ENCODE peak calls at places on chromosomes 1 and 21, in four cellular contexts. One of them, this sample, is unnamed.

GRCh38 chr1:4786061-4786460 is 131.7 kb downstream of the AJAP1 start:
- DNase-seq in IMR-90: no peak
- DNase-seq in H9: no peak
- DNase-seq in mesendoderm: no peak
- DNase-seq in this sample: no peak

GRCh38 chr1:224786533-224787249 is 142.8 kb upstream of the DNAH14 start:
- DNase-seq in IMR-90: peak
- DNase-seq in H9: no peak
- DNase-seq in mesendoderm: peak
- DNase-seq in this sample: no peak

GRCh38 chr1:43373034-43373940 is 5.5 kb upstream of the ELOVL1 start:
- DNase-seq in IMR-90: peak
- DNase-seq in H9: no peak
- DNase-seq in mesendoderm: no peak
- DNase-seq in this sample: no peak

GRCh38 chr1:100458925-100459814 is 78.8 kb upstream of the GPR88 start:
- DNase-seq in IMR-90: peak
- DNase-seq in H9: peak
- DNase-seq in mesendoderm: peak
- DNase-seq in this sample: no peak

GRCh38 chr21:34022557-34023335 is 50.6 kb upstream of the MRPS6 start:
- DNase-seq in IMR-90: no peak
- DNase-seq in H9: no peak
- DNase-seq in mesendoderm: peak
- DNase-seq in this sample: no peak

GRCh38 chr1:228308085-228308601 is 98.5 kb downstream of the TRIM11 start:
- DNase-seq in IMR-90: no peak
- DNase-seq in H9: no peak
- DNase-seq in mesendoderm: no peak
- DNase-seq in this sample: no peak

GRCh38 chr1:192610114-192610958 is 25.6 kb upstream of the RGS13 start:
- DNase-seq in IMR-90: peak
- DNase-seq in H9: no peak
- DNase-seq in mesendoderm: no peak
- DNase-seq in this sample: no peak

GRCh38 chr1:172040466-172040865 is 199.2 kb downstream of the DNM3 start:
- DNase-seq in IMR-90: peak
- DNase-seq in H9: no peak
- DNase-seq in mesendoderm: no peak
- DNase-seq in this sample: no peak

GRCh38 chr1:10475510-10475909 is 760 bp downstream of the PEX14 start:
- DNase-seq in IMR-90: no peak
- DNase-seq in H9: no peak
- DNase-seq in mesendoderm: no peak
- DNase-seq in this sample: no peak

GRCh38 chr1:158053276-158053675 is 59.8 kb downstream of the KIRREL1 start:
- DNase-seq in IMR-90: peak
- DNase-seq in H9: no peak
- DNase-seq in mesendoderm: no peak
- DNase-seq in this sample: no peak

GRCh38 chr1:7899741-7900140 is 40.9 kb downstream of the TNFRSF9 start:
- DNase-seq in IMR-90: peak
- DNase-seq in H9: no peak
- DNase-seq in mesendoderm: no peak
- DNase-seq in this sample: no peak

GRCh38 chr1:107480548-107480947 is 339.7 kb downstream of the NTNG1 start:
- DNase-seq in IMR-90: no peak
- DNase-seq in H9: no peak
- DNase-seq in mesendoderm: no peak
- DNase-seq in this sample: no peak

GRCh38 chr21:27248791-27249190 is 281.9 kb upstream of the ADAMTS5 start:
- DNase-seq in IMR-90: peak
- DNase-seq in H9: no peak
- DNase-seq in mesendoderm: no peak
- DNase-seq in this sample: no peak

GRCh38 chr1:222909586-222909985 is 94.7 kb downstream of the DISP1 start:
- DNase-seq in IMR-90: peak
- DNase-seq in H9: no peak
- DNase-seq in mesendoderm: peak
- DNase-seq in this sample: no peak

GRCh38 chr1:37755290-37755689 is 9.6 kb downstream of the EPHA10 start:
- DNase-seq in IMR-90: no peak
- DNase-seq in H9: no peak
- DNase-seq in mesendoderm: no peak
- DNase-seq in this sample: no peak

GRCh38 chr1:3772027-3772714 is 378 bp upstream of the SMIM1 start:
- DNase-seq in IMR-90: peak
- DNase-seq in H9: peak
- DNase-seq in mesendoderm: peak
- DNase-seq in this sample: peak

GRCh38 chr1:165629848-165630628 is 996 bp upstream of the MGST3 start:
- DNase-seq in IMR-90: no peak
- DNase-seq in H9: peak
- DNase-seq in mesendoderm: peak
- DNase-seq in this sample: no peak

GRCh38 chr1:41662656-41663437 is 178.4 kb upstream of the EDN2 start:
- DNase-seq in IMR-90: peak
- DNase-seq in H9: peak
- DNase-seq in mesendoderm: peak
- DNase-seq in this sample: peak

GRCh38 chr1:197944485-197944884 is 27.3 kb downstream of the LHX9 start:
- DNase-seq in IMR-90: no peak
- DNase-seq in H9: no peak
- DNase-seq in mesendoderm: no peak
- DNase-seq in this sample: no peak

GRCh38 chr1:98322966-98323365 is 338.6 kb upstream of the SNX7 start:
- DNase-seq in IMR-90: peak
- DNase-seq in H9: no peak
- DNase-seq in mesendoderm: no peak
- DNase-seq in this sample: no peak

GRCh38 chr1:229913491-229913890 is 153.5 kb upstream of the GALNT2 start:
- DNase-seq in IMR-90: no peak
- DNase-seq in H9: no peak
- DNase-seq in mesendoderm: no peak
- DNase-seq in this sample: no peak

GRCh38 chr1:15148004-15148403 is 5.5 kb upstream of the TMEM51 start:
- DNase-seq in IMR-90: no peak
- DNase-seq in H9: no peak
- DNase-seq in mesendoderm: no peak
- DNase-seq in this sample: no peak

GRCh38 chr1:15148475-15148874 is 5.1 kb upstream of the TMEM51 start:
- DNase-seq in IMR-90: no peak
- DNase-seq in H9: no peak
- DNase-seq in mesendoderm: no peak
- DNase-seq in this sample: no peak

GRCh38 chr1:15146142-15146541 is 7.4 kb upstream of the TMEM51 start:
- DNase-seq in IMR-90: no peak
- DNase-seq in H9: no peak
- DNase-seq in mesendoderm: no peak
- DNase-seq in this sample: no peak

GRCh38 chr1:15146971-15147376 is 6.6 kb upstream of the TMEM51 start:
- DNase-seq in IMR-90: no peak
- DNase-seq in H9: no peak
- DNase-seq in mesendoderm: no peak
- DNase-seq in this sample: no peak

GRCh38 chr1:15145327-15145726 is 8.2 kb upstream of the TMEM51 start:
- DNase-seq in IMR-90: no peak
- DNase-seq in H9: no peak
- DNase-seq in mesendoderm: no peak
- DNase-seq in this sample: no peak
- H3K56ac ChIP-seq in IMR-90: no peak
- H3K56ac ChIP-seq in H9: no peak
- H3K56ac ChIP-seq in mesendoderm: no peak
- H3K56ac ChIP-seq in this sample: no peak

GRCh38 chr1:119007343-119007671 is 19.2 kb upstream of the TBX15 start:
- DNase-seq in IMR-90: no peak
- DNase-seq in H9: no peak
- DNase-seq in mesendoderm: no peak
- DNase-seq in this sample: peak
- H4K5ac ChIP-seq in IMR-90: no peak
- H4K5ac ChIP-seq in H9: no peak
- H4K5ac ChIP-seq in mesendoderm: no peak
- H4K5ac ChIP-seq in this sample: no peak

GRCh38 chr1:2098839-2099785 is 48.9 kb downstream of the PRKCZ start:
- DNase-seq in IMR-90: no peak
- DNase-seq in H9: no peak
- DNase-seq in mesendoderm: no peak
- DNase-seq in this sample: no peak

GRCh38 chr1:2101946-2102345 is 51.7 kb downstream of the PRKCZ start:
- DNase-seq in IMR-90: no peak
- DNase-seq in H9: no peak
- DNase-seq in mesendoderm: no peak
- DNase-seq in this sample: no peak

GRCh38 chr1:2099871-2100774 is 49.9 kb downstream of the PRKCZ start:
- DNase-seq in IMR-90: no peak
- DNase-seq in H9: no peak
- DNase-seq in mesendoderm: no peak
- DNase-seq in this sample: no peak

GRCh38 chr1:2101531-2101930 is 51.3 kb downstream of the PRKCZ start:
- DNase-seq in IMR-90: no peak
- DNase-seq in H9: no peak
- DNase-seq in mesendoderm: no peak
- DNase-seq in this sample: no peak

GRCh38 chr1:2100775-2101108 is 50.5 kb downstream of the PRKCZ start:
- DNase-seq in IMR-90: no peak
- DNase-seq in H9: no peak
- DNase-seq in mesendoderm: no peak
- DNase-seq in this sample: no peak
- H2BK5ac ChIP-seq in IMR-90: no peak
- H2BK5ac ChIP-seq in H9: no peak
- H2BK5ac ChIP-seq in mesendoderm: no peak
- H2BK5ac ChIP-seq in this sample: no peak

DNA sequence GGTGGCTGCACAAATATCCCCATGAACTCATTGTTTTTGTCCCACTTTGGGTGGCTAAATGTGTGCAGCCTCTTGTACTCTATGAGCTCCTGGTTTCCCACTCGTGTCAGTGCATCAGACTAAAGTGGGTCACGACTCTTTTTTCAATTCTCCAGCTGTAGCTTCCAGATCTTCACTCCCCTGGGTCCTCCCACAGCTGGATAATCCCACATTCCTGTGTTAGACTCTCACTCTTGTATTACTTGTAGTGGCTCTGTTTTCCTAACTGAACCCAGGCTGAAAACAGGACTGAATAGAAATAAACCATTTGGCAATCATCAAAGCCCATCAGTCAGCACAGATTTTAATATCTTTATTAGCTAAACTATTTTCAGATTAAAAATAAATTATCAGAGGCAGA is 60.4 kb downstream of the UBE2U start:
- DNase-seq in IMR-90: no peak
- DNase-seq in H9: no peak
- DNase-seq in mesendoderm: no peak
- DNase-seq in this sample: no peak
- H3K56ac ChIP-seq in IMR-90: no peak
- H3K56ac ChIP-seq in H9: no peak
- H3K56ac ChIP-seq in mesendoderm: no peak
- H3K56ac ChIP-seq in this sample: no peak

GRCh38 chr1:13517193-13517812 is 3.5 kb upstream of the LRRC38 start:
- DNase-seq in IMR-90: no peak
- DNase-seq in H9: peak
- DNase-seq in mesendoderm: peak
- DNase-seq in this sample: peak
- H4K5ac ChIP-seq in IMR-90: no peak
- H4K5ac ChIP-seq in H9: no peak
- H4K5ac ChIP-seq in mesendoderm: no peak
- H4K5ac ChIP-seq in this sample: no peak

DNA sequence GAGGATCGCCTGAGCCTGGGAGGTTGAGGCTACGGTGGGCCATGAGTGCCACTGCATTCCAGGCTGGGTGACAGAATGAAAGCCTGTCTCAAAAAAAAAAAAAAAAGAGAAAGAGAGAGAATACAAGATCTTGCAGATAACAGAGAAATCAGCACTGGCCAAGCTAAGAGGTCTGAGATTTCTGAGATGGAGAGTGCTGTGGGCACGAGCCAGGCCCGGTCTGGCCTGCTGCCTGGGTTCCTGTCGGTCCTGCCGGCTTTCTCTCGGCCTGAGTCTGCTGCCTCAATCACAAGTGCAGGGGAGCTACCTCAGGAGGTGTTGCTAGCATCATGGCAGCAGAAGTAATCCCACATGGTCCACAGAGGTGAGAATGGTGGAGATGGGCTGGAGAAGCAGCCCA is 19.0 kb downstream of the ADORA1 start:
- DNase-seq in IMR-90: no peak
- DNase-seq in H9: no peak
- DNase-seq in mesendoderm: no peak
- DNase-seq in this sample: no peak
- H2BK5ac ChIP-seq in IMR-90: no peak
- H2BK5ac ChIP-seq in H9: no peak
- H2BK5ac ChIP-seq in mesendoderm: no peak
- H2BK5ac ChIP-seq in this sample: peak

GRCh38 chr1:183582021-183582746 is 8.1 kb downstream of the NCF2 start:
- DNase-seq in IMR-90: no peak
- DNase-seq in H9: no peak
- DNase-seq in mesendoderm: no peak
- DNase-seq in this sample: no peak

GRCh38 chr1:183578846-183579245 is 11.4 kb downstream of the NCF2 start:
- DNase-seq in IMR-90: no peak
- DNase-seq in H9: no peak
- DNase-seq in mesendoderm: no peak
- DNase-seq in this sample: no peak

GRCh38 chr1:183583466-183583865 is 6.8 kb downstream of the NCF2 start:
- DNase-seq in IMR-90: peak
- DNase-seq in H9: no peak
- DNase-seq in mesendoderm: no peak
- DNase-seq in this sample: no peak

GRCh38 chr1:183577897-183578470 is 12.3 kb downstream of the NCF2 start:
- DNase-seq in IMR-90: no peak
- DNase-seq in H9: no peak
- DNase-seq in mesendoderm: no peak
- DNase-seq in this sample: no peak

GRCh38 chr1:183580281-183580682 is 10.0 kb downstream of the NCF2 start:
- DNase-seq in IMR-90: no peak
- DNase-seq in H9: peak
- DNase-seq in mesendoderm: peak
- DNase-seq in this sample: peak
- H3K56ac ChIP-seq in IMR-90: no peak
- H3K56ac ChIP-seq in H9: no peak
- H3K56ac ChIP-seq in mesendoderm: peak
- H3K56ac ChIP-seq in this sample: no peak

DNA sequence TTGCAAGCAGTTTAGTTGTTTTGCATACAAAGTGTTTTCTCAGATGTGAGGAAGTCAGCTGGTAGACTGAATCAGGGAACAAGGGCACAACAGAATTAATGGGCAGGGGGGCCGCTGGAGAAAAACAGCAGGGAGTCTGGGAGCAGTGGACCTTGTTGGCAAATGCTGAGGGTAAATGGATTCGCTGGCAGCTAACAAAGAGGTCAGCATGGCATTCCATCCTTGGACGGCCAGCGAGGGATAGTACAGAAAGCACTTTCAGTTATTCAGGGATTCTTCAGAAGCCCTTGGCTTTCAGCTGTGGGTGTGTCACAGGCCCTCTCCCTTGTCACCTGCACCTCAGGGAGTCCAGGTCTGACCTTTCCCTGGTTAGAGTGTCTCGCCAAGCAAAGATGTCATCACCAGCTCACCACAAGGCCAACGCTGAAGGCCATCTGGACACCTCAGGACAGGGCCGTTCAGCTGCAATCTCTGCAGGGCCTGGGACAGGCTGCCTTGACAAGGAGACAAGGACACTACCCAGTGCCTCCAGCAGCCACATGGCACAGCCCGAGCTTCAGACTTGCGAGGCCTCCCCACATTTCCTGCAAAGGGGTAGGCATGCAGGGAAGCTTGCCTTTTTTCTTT is 90.4 kb downstream of the KCNN3 start:
- DNase-seq in IMR-90: no peak
- DNase-seq in H9: no peak
- DNase-seq in mesendoderm: no peak
- DNase-seq in this sample: no peak
- H4K5ac ChIP-seq in IMR-90: no peak
- H4K5ac ChIP-seq in H9: no peak
- H4K5ac ChIP-seq in mesendoderm: no peak
- H4K5ac ChIP-seq in this sample: no peak

This sample was measured in H1.